ENCODE peak calls at places on chromosomes 4 and X, in eight cellular contexts. G, D, Y, M, K, U, R and X are unnamed samples.

GRCh38 chrX:50988649-50989048 is 78.1 kb downstream of the BMP15 start:
- DNase-seq in G (no peak), D (no peak), Y (peak), M (peak), K (peak), U (no peak), R (peak), X (peak)

GRCh38 chrX:19649227-19650009 is 134.1 kb upstream of the MAP3K15 start:
- DNase-seq in G (no peak), D (no peak), Y (no peak), M (peak), K (no peak), U (no peak), R (no peak), X (no peak)

GRCh38 chrX:123408856-123409737 is 225.0 kb downstream of the GRIA3 start:
- DNase-seq in G (no peak), D (no peak), Y (no peak), M (peak), K (no peak), U (no peak), R (peak), X (no peak)

GRCh38 chrX:133375558-133376340 is 39.5 kb downstream of the GPC4 start:
- DNase-seq in G (no peak), D (no peak), Y (peak), M (peak), K (no peak), U (no peak), R (no peak), X (no peak)

GRCh38 chr4:56976283-56976877 is 1.0 kb downstream of the NOA1 start:
- DNase-seq in G (no peak), D (no peak), Y (peak), M (peak), K (peak), U (no peak), R (no peak), X (peak)

GRCh38 chrX:40098264-40099045 is 697 bp upstream of the BCOR start:
- DNase-seq in G (no peak), D (no peak), Y (peak), M (peak), K (peak), U (peak), R (peak), X (no peak)

GRCh38 chr4:185139736-185140135 is 3.3 kb upstream of the SLC25A4 start:
- DNase-seq in G (no peak), D (no peak), Y (no peak), M (no peak), K (no peak), U (no peak), R (no peak), X (no peak)

GRCh38 chrX:115624916-115625315 is 63.9 kb downstream of the PLS3 start:
- DNase-seq in G (no peak), D (no peak), Y (no peak), M (no peak), K (no peak), U (no peak), R (no peak), X (no peak)

GRCh38 chrX:132219343-132219768 is at the start of gene RAP2C:
- DNase-seq in G (peak), D (peak), Y (peak), M (peak), K (peak), U (peak), R (peak), X (peak)

GRCh38 chr4:153252122-153252521 is 47.9 kb downstream of the TRIM2 start:
- DNase-seq in G (no peak), D (no peak), Y (no peak), M (no peak), K (peak), U (no peak), R (no peak), X (no peak)

GRCh38 chr4:7804759-7805385 is 134.8 kb downstream of the AFAP1 start:
- DNase-seq in G (no peak), D (no peak), Y (no peak), M (no peak), K (no peak), U (no peak), R (no peak), X (no peak)

GRCh38 chr4:107689912-107690587 is 30.0 kb downstream of the PAPSS1 start:
- DNase-seq in G (peak), D (no peak), Y (no peak), M (peak), K (no peak), U (no peak), R (no peak), X (no peak)

GRCh38 chr4:105158837-105159236 is 12.2 kb downstream of the TET2 start:
- DNase-seq in G (no peak), D (no peak), Y (no peak), M (peak), K (no peak), U (no peak), R (no peak), X (no peak)

GRCh38 chr4:55396305-55397023 is 707 bp downstream of the TMEM165 start:
- DNase-seq in G (no peak), D (no peak), Y (peak), M (peak), K (peak), U (peak), R (peak), X (peak)

GRCh38 chr4:131603705-131604104 is 1545.4 kb upstream of the PCDH10 start:
- DNase-seq in G (no peak), D (no peak), Y (no peak), M (no peak), K (no peak), U (no peak), R (no peak), X (no peak)

GRCh38 chrX:109281478-109282275 is 200.2 kb downstream of the GUCY2F start:
- DNase-seq in G (no peak), D (no peak), Y (peak), M (peak), K (no peak), U (no peak), R (no peak), X (no peak)

GRCh38 chrX:69178592-69178991 is 13.3 kb upstream of the PJA1 start:
- DNase-seq in G (no peak), D (no peak), Y (no peak), M (no peak), K (no peak), U (no peak), R (no peak), X (no peak)

GRCh38 chr4:159252491-159252890 is 149.6 kb downstream of the RAPGEF2 start:
- DNase-seq in G (no peak), D (no peak), Y (no peak), M (peak), K (no peak), U (no peak), R (peak), X (no peak)

GRCh38 chr4:159174645-159175147 is 71.8 kb downstream of the RAPGEF2 start:
- DNase-seq in G (no peak), D (no peak), Y (no peak), M (peak), K (no peak), U (no peak), R (no peak), X (no peak)

GRCh38 chrX:12138366-12139313 is at the start of gene FRMPD4:
- DNase-seq in G (no peak), D (no peak), Y (peak), M (peak), K (no peak), U (no peak), R (no peak), X (no peak)

GRCh38 chrX:124524852-124525251 is 178.5 kb downstream of the SH2D1A start:
- DNase-seq in G (no peak), D (no peak), Y (no peak), M (no peak), K (no peak), U (no peak), R (no peak), X (no peak)

GRCh38 chrX:39969099-39969825 is 128.5 kb downstream of the BCOR start:
- DNase-seq in G (no peak), D (no peak), Y (no peak), M (no peak), K (peak), U (no peak), R (no peak), X (no peak)

GRCh38 chr4:154590329-154591006 is at the start of gene FGA:
- DNase-seq in G (no peak), D (no peak), Y (no peak), M (no peak), K (no peak), U (no peak), R (no peak), X (no peak)

GRCh38 chrX:111928457-111928856 is 52.5 kb downstream of the TRPC5OS start:
- DNase-seq in G (no peak), D (no peak), Y (no peak), M (no peak), K (no peak), U (no peak), R (no peak), X (no peak)

GRCh38 chrX:140064993-140065392 is 99.7 kb upstream of the CXorf66 start:
- DNase-seq in G (no peak), D (no peak), Y (no peak), M (no peak), K (no peak), U (no peak), R (no peak), X (no peak)

GRCh38 chr4:90171491-90171890 is 44.3 kb downstream of the CCSER1 start:
- DNase-seq in G (no peak), D (no peak), Y (no peak), M (no peak), K (no peak), U (no peak), R (no peak), X (no peak)

GRCh38 chrX:46929439-46930018 is 17.3 kb downstream of the JADE3 start:
- DNase-seq in G (no peak), D (no peak), Y (no peak), M (peak), K (no peak), U (no peak), R (no peak), X (no peak)

GRCh38 chrX:38275615-38276014 is 51.7 kb downstream of the RPGR start:
- DNase-seq in G (peak), D (no peak), Y (no peak), M (peak), K (no peak), U (no peak), R (no peak), X (no peak)

GRCh38 chr4:77437079-77437478 is 168.5 kb upstream of the CXCL13 start:
- DNase-seq in G (no peak), D (no peak), Y (no peak), M (no peak), K (no peak), U (no peak), R (no peak), X (no peak)

GRCh38 chr4:186266699-186267467 is 894 bp downstream of the F11 start:
- DNase-seq in G (no peak), D (no peak), Y (peak), M (peak), K (no peak), U (no peak), R (no peak), X (no peak)

DNA sequence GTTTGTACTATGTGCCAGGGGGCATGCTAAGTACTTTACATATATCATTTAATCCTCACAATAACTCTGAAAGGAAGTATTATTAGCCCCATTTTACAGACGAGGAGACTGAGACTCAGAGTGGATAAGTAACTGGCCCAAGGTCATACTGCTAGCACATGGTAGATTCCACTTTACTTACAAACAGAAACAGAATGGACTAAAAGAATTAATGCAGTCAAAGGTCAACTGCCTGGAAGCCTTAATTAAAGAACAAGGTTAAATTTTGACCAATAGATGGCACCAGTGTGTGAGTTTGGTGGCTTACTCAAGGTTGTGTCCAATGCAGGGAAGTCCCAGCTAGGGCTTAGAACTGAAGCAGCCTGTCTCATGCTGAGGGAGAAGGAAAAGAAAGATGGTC is 4.7 kb downstream of the RIPPLY1 start:
- DNase-seq in G (no peak), D (no peak), Y (peak), M (peak), K (peak), U (no peak), R (peak), X (peak)
- TF ChIP-seq CTCF in G (peak), D (peak), Y (no peak), M (peak), K (peak), U (no peak), R (no peak), X (peak)

GRCh38 chrX:131066237-131066636 is 8.1 kb downstream of the ARHGAP36 start:
- DNase-seq in G (no peak), D (no peak), Y (no peak), M (no peak), K (no peak), U (no peak), R (no peak), X (no peak)

GRCh38 chrX:131059231-131059630 is 1.1 kb downstream of the ARHGAP36 start:
- DNase-seq in G (no peak), D (no peak), Y (no peak), M (no peak), K (no peak), U (no peak), R (no peak), X (no peak)

GRCh38 chrX:131060147-131060546 is 2.0 kb downstream of the ARHGAP36 start:
- DNase-seq in G (no peak), D (no peak), Y (no peak), M (no peak), K (no peak), U (no peak), R (no peak), X (no peak)

GRCh38 chrX:131067216-131067615 is 9.1 kb downstream of the ARHGAP36 start:
- DNase-seq in G (no peak), D (no peak), Y (no peak), M (no peak), K (no peak), U (no peak), R (no peak), X (no peak)

DNA sequence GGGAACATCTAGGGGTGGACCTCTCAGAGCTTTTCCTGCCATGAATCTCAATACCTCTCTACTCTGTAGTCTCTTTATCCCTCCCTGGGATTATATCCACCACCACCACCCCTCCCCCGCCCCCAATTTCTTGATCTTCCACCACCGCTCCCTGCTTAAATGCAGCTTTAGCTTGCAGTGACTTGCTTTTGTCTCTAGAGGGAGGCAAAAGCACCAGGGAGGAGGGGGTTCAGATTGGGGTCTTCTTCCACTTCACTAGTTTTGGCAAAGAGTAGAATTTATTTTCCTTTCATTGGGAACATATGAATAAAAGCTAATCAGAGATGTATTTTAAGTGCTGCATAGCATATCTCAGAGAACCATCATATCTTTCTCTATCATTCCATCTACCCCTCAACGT is 5.5 kb downstream of the ARHGAP36 start:
- DNase-seq in G (no peak), D (no peak), Y (no peak), M (no peak), K (peak), U (no peak), R (no peak), X (no peak)
- TF ChIP-seq CTCF in G (peak), D (no peak), Y (no peak), M (no peak), K (peak), U (no peak), R (no peak), X (no peak)

DNA sequence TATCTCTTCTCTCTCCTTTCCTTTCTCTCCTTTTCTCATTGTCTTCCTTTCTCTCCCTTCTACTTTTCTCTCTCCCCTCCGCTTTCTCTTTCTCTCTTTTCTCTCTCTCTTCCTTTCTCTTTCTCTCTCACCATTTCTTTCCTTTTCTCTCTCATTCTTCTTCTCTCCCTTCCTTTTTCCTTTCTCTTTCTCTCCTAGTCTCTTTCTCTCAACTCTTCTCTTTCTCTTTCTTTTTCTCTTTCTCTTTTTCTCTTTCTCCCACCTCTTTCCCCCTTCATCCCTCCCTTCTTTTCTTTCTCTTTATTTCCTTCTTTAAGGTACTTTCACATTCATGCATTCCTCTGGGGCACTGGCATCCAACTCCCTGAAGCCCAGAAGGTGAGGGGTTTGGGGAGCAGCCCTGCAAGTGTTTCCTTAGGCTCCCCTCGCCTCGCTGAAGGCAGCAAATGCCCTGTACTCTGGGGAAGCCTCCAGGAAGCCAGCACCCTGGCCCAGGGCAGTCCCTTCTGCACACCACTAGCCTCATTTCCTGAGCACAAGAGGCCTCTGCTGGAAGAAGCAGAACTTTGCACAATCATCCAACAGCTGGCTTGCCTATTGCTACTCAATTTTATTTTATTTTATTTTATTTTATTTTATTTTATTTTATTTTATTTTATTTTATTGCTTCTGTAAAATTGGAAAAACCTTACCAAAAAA is 124.2 kb downstream of the NFKB1 start:
- DNase-seq in G (no peak), D (peak), Y (no peak), M (peak), K (peak), U (no peak), R (peak), X (peak)
- TF ChIP-seq CTCF in G (peak), D (peak), Y (no peak), M (peak), K (peak), U (no peak), R (peak), X (peak)

GRCh38 chrX:104270916-104271512 is 16.3 kb upstream of the ESX1 start:
- DNase-seq in G (peak), D (no peak), Y (peak), M (peak), K (peak), U (no peak), R (no peak), X (no peak)
- TF ChIP-seq CTCF in G (peak), D (peak), Y (peak), M (peak), K (peak), U (no peak), R (peak), X (peak)

DNA sequence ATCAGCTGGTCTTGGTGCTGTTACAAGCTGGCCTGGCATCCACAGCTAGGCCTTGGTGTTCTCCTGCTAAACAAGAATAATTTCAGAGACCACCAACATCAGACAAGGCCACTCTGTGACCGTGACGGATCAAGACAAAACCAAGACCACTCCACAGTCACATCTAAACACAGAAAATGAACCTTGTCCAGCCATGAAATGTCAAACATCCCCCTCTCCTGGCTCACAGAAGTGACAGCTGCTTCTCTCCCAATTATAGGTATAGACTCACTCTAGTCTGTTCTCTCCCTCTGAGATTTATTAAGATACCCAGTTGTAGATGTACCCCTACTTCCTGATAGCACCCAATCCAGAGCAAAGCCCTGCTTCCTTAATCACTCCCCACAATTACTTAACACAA is 40.4 kb downstream of the EFHC2 start:
- DNase-seq in G (no peak), D (no peak), Y (no peak), M (no peak), K (no peak), U (no peak), R (no peak), X (no peak)
- TF ChIP-seq CTCF in G (no peak), D (no peak), Y (no peak), M (no peak), K (no peak), U (no peak), R (no peak), X (no peak)

DNA sequence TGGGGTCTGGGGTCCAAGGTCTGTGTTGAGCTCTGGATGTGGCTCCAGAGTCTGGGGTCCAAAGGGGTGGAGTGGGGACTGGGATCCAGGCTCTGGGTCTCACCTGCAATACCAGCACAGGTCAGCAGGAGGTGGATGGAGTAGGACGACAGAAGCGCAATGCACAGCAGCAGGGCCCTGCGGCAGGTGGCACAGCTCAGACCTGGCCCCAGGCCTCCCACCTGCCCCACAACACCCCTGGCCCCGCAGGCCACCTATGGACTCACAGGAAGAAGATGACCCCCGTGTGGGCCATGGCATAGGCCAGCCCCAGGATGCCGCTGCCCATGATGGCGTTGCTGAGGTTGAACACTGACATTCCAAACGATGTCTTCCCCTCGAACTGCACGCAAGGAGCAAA is 3.4 kb downstream of the SLC38A5 start:
- DNase-seq in G (no peak), D (no peak), Y (no peak), M (no peak), K (no peak), U (no peak), R (no peak), X (no peak)
- TF ChIP-seq CTCF in G (peak), D (peak), Y (no peak), M (peak), K (peak), U (no peak), R (no peak), X (no peak)

DNA sequence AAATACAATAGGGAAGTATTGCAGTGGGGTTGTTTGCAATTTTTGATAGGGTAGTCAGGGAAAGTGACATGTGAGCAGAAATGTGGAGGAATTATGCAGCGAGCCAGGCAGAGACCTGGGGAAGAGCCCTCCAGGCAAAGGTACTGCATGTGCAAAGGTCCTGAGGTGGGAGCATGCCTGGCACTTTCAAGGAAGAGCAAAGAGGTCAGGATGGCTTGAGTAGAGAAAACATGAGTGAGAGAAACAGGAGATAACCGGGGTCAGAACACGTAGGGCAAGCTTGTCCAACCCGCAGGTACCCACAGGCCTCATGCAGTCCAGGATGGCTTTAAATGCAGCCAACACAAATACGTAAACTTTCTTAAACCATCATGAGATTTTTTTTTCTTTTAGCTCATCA is 71.0 kb downstream of the COQ2 start:
- DNase-seq in G (no peak), D (no peak), Y (no peak), M (no peak), K (no peak), U (no peak), R (no peak), X (no peak)
- TF ChIP-seq CTCF in G (no peak), D (no peak), Y (no peak), M (no peak), K (no peak), U (no peak), R (no peak), X (no peak)

GRCh38 chr4:156169011-156169410 is 215.3 kb upstream of the CTSO start:
- DNase-seq in G (peak), D (no peak), Y (peak), M (peak), K (peak), U (no peak), R (peak), X (peak)
- TF ChIP-seq CTCF in G (peak), D (no peak), Y (no peak), M (peak), K (peak), U (no peak), R (peak), X (peak)